ENCODE peak calls at places on chromosomes 12 and 14, in nine cellular contexts. L is NCI-H1417 treated with DMSO at 0.1 percent for 48 hours; X is GM12892; M is stimulated activated naive CD4-positive, alpha-beta T cell; W is D341Med; E is GOT3; F is activated naive CD4-positive, alpha-beta T cell treated with anti-CD3 and anti-CD28 coated beads, Interleukin-2, amount 50 U/mL, for 16 hours; O is NCI-H1105 treated with DMSO at 0.1 percent for 48 hours; B is HCEC 1CT. A is an unnamed sample.

GRCh38 chr14:76486251-76486743 is 110.4 kb downstream of the ESRRB start:
- DNase-seq in L (peak), X (no peak), M (no peak), W (peak), E (no peak), F (no peak), O (peak), B (no peak), A (no peak)

GRCh38 chr12:2960432-2960956 is 1.3 kb downstream of the TEAD4 start:
- DNase-seq in L (no peak), X (no peak), M (no peak), W (peak), E (no peak), F (peak), O (no peak), B (no peak), A (no peak)

GRCh38 chr14:48726080-48726642 is 860.0 kb downstream of the RPS29 start:
- DNase-seq in L (no peak), X (no peak), M (no peak), W (no peak), E (no peak), F (no peak), O (no peak), B (no peak), A (no peak)

GRCh38 chr12:67991158-67991557 is 1.9 kb downstream of the IFNG-AS1 start:
- DNase-seq in L (no peak), X (no peak), M (no peak), W (no peak), E (no peak), F (peak), O (no peak), B (no peak), A (peak)

GRCh38 chr12:93908846-93909592 is 231.8 kb downstream of the CRADD start:
- DNase-seq in L (no peak), X (no peak), M (no peak), W (no peak), E (no peak), F (no peak), O (no peak), B (peak), A (no peak)

GRCh38 chr12:43836455-43836989 is 641 bp downstream of the TMEM117 start:
- DNase-seq in L (no peak), X (no peak), M (no peak), W (no peak), E (no peak), F (no peak), O (no peak), B (no peak), A (no peak)

GRCh38 chr12:93847517-93848452 is 170.6 kb downstream of the CRADD start:
- DNase-seq in L (no peak), X (peak), M (no peak), W (no peak), E (no peak), F (no peak), O (no peak), B (no peak), A (no peak)

GRCh38 chr12:32768518-32768917 is 12.8 kb upstream of the YARS2 start:
- DNase-seq in L (no peak), X (no peak), M (no peak), W (no peak), E (no peak), F (no peak), O (no peak), B (no peak), A (no peak)

A was measured in effector memory CD8-positive, alpha-beta T cell.